ENCODE peak calls at places on chromosome 19, in nine cellular contexts. U, S, H, R, M, F, C, X and W are unnamed samples.

GRCh38 chr19:51531349-51532315 is at the start of gene SIGLEC6:
- DNase-seq in U (peak), S (no peak), H (no peak), R (no peak), M (peak), F (no peak), C (peak), X (no peak), W (peak)

GRCh38 chr19:14686411-14686810 is 3.4 kb upstream of the ZNF333 start:
- DNase-seq in U (no peak), S (peak), H (peak), R (no peak), M (no peak), F (peak), C (no peak), X (peak), W (no peak)

GRCh38 chr19:384801-385169 is 24.2 kb downstream of the C2CD4C start:
- DNase-seq in U (no peak), S (no peak), H (no peak), R (no peak), M (no peak), F (no peak), C (no peak), X (no peak), W (peak)

GRCh38 chr19:18438331-18439024 is 545 bp upstream of the ISYNA1 start:
- DNase-seq in U (no peak), S (peak), H (peak), R (no peak), M (peak), F (peak), C (no peak), X (no peak), W (no peak)

GRCh38 chr19:48398329-48399235 is 5.1 kb downstream of the GRIN2D start:
- DNase-seq in U (peak), S (peak), H (peak), R (peak), M (peak), F (peak), C (peak), X (peak), W (peak)

GRCh38 chr19:53463263-53463662 is 4.3 kb upstream of the ZNF813 start:
- DNase-seq in U (no peak), S (peak), H (peak), R (no peak), M (peak), F (no peak), C (no peak), X (no peak), W (no peak)

GRCh38 chr19:13881231-13881691 is 4.3 kb downstream of the NANOS3 start:
- DNase-seq in U (no peak), S (no peak), H (no peak), R (no peak), M (no peak), F (peak), C (peak), X (no peak), W (no peak)

GRCh38 chr19:7013678-7014077 is 7.6 kb downstream of the MBD3L2B start:
- DNase-seq in U (no peak), S (peak), H (no peak), R (no peak), M (no peak), F (peak), C (peak), X (peak), W (no peak)

GRCh38 chr19:6524326-6524725 is 6.5 kb upstream of the TNFSF9 start:
- DNase-seq in U (no peak), S (no peak), H (peak), R (no peak), M (no peak), F (no peak), C (no peak), X (no peak), W (no peak)

GRCh38 chr19:11005521-11005920 is 44.7 kb downstream of the SMARCA4 start:
- DNase-seq in U (no peak), S (no peak), H (no peak), R (no peak), M (no peak), F (no peak), C (no peak), X (no peak), W (no peak)

GRCh38 chr19:32129141-32129540 is 216.3 kb upstream of the ZNF507 start:
- DNase-seq in U (no peak), S (no peak), H (no peak), R (no peak), M (no peak), F (no peak), C (no peak), X (no peak), W (no peak)

GRCh38 chr19:10727599-10728250 is 9.8 kb downstream of the DNM2 start:
- DNase-seq in U (no peak), S (no peak), H (peak), R (no peak), M (no peak), F (no peak), C (no peak), X (no peak), W (no peak)

GRCh38 chr19:32691952-32692726 is 518 bp downstream of the NUDT19 start:
- DNase-seq in U (peak), S (peak), H (peak), R (no peak), M (peak), F (peak), C (peak), X (peak), W (peak)

GRCh38 chr19:10334340-10335148 is 1.2 kb upstream of the RAVER1 start:
- DNase-seq in U (peak), S (peak), H (peak), R (peak), M (peak), F (no peak), C (no peak), X (peak), W (peak)

GRCh38 chr19:35533822-35534521 is 716 bp downstream of the GAPDHS start:
- DNase-seq in U (peak), S (no peak), H (no peak), R (peak), M (peak), F (no peak), C (no peak), X (no peak), W (no peak)

GRCh38 chr19:43640424-43640757 is 741 bp upstream of the CADM4 start:
- DNase-seq in U (no peak), S (no peak), H (no peak), R (no peak), M (no peak), F (no peak), C (no peak), X (no peak), W (no peak)

GRCh38 chr19:47445527-47445926 is 26.2 kb downstream of the SLC8A2 start:
- DNase-seq in U (no peak), S (no peak), H (no peak), R (no peak), M (no peak), F (no peak), C (no peak), X (no peak), W (no peak)

GRCh38 chr19:18967358-18968146 is 26.5 kb upstream of the HOMER3 start:
- DNase-seq in U (peak), S (peak), H (peak), R (peak), M (peak), F (peak), C (peak), X (no peak), W (peak)

GRCh38 chr19:3054972-3055740 is 7.1 kb downstream of the TLE5 start:
- DNase-seq in U (no peak), S (no peak), H (no peak), R (no peak), M (no peak), F (peak), C (no peak), X (peak), W (peak)

GRCh38 chr19:19597809-19598306 is 20.6 kb downstream of the PBX4 start:
- DNase-seq in U (no peak), S (no peak), H (peak), R (no peak), M (no peak), F (no peak), C (no peak), X (no peak), W (no peak)

GRCh38 chr19:58038688-58039204 is 4.9 kb downstream of the ZSCAN1 start:
- DNase-seq in U (no peak), S (peak), H (no peak), R (no peak), M (no peak), F (no peak), C (no peak), X (no peak), W (no peak)

GRCh38 chr19:51148571-51148970 is 6.5 kb downstream of the SIGLEC7 start:
- DNase-seq in U (no peak), S (no peak), H (no peak), R (no peak), M (no peak), F (no peak), C (peak), X (no peak), W (no peak)

GRCh38 chr19:41860419-41861097 is 503 bp downstream of the RPS19 start:
- DNase-seq in U (no peak), S (peak), H (peak), R (no peak), M (peak), F (no peak), C (no peak), X (no peak), W (no peak)

GRCh38 chr19:32138416-32138815 is 207.0 kb upstream of the ZNF507 start:
- DNase-seq in U (no peak), S (no peak), H (no peak), R (no peak), M (no peak), F (no peak), C (no peak), X (no peak), W (no peak)

GRCh38 chr19:44642375-44642774 is 1.3 kb upstream of the PVR start:
- DNase-seq in U (no peak), S (no peak), H (no peak), R (no peak), M (no peak), F (no peak), C (no peak), X (no peak), W (no peak)

GRCh38 chr19:46461537-46461936 is 9.8 kb downstream of the PNMA8A start:
- DNase-seq in U (no peak), S (no peak), H (no peak), R (no peak), M (no peak), F (peak), C (no peak), X (no peak), W (no peak)

GRCh38 chr19:19230999-19231398 is 19.2 kb downstream of the NCAN start:
- DNase-seq in U (no peak), S (no peak), H (no peak), R (no peak), M (no peak), F (no peak), C (no peak), X (no peak), W (no peak)

GRCh38 chr19:14127176-14127575 is 9.2 kb downstream of the ASF1B start:
- DNase-seq in U (no peak), S (no peak), H (no peak), R (no peak), M (peak), F (no peak), C (no peak), X (no peak), W (no peak)

GRCh38 chr19:41934849-41935374 is 6.7 kb upstream of the ERFL start:
- DNase-seq in U (peak), S (peak), H (peak), R (no peak), M (peak), F (peak), C (no peak), X (peak), W (peak)

GRCh38 chr19:31249217-31249616 is 100.0 kb downstream of the TSHZ3 start:
- DNase-seq in U (no peak), S (no peak), H (no peak), R (peak), M (no peak), F (no peak), C (no peak), X (no peak), W (no peak)

GRCh38 chr19:33274663-33275558 is 27.4 kb downstream of the CEBPA start:
- DNase-seq in U (no peak), S (no peak), H (no peak), R (no peak), M (no peak), F (no peak), C (no peak), X (no peak), W (no peak)

GRCh38 chr19:47240996-47241918 is 10.3 kb upstream of the BBC3 start:
- DNase-seq in U (peak), S (peak), H (peak), R (peak), M (peak), F (peak), C (no peak), X (peak), W (peak)

GRCh38 chr19:33125929-33126388 is 6.0 kb upstream of the WDR88 start:
- DNase-seq in U (peak), S (peak), H (peak), R (peak), M (peak), F (peak), C (peak), X (peak), W (no peak)

GRCh38 chr19:56942749-56943148 is 102.2 kb upstream of the PEG3 start:
- DNase-seq in U (peak), S (no peak), H (peak), R (no peak), M (no peak), F (no peak), C (no peak), X (no peak), W (no peak)

GRCh38 chr19:37855098-37855497 is 51.3 kb downstream of the WDR87 start:
- DNase-seq in U (no peak), S (peak), H (peak), R (no peak), M (peak), F (no peak), C (no peak), X (no peak), W (no peak)

GRCh38 chr19:39946532-39946931 is 12.1 kb upstream of the FCGBP start:
- DNase-seq in U (peak), S (no peak), H (no peak), R (no peak), M (no peak), F (peak), C (no peak), X (no peak), W (no peak)